ENCODE peak calls at places on chromosomes 2 and 18, in eight cellular contexts. F, W, M, V, Z, L, P and G are unnamed samples.

GRCh38 chr2:67457699-67458098 is 60.6 kb downstream of the ETAA1 start:
- DNase-seq in V (no peak), F (no peak), M (no peak), Z (no peak), P (no peak), W (no peak), L (no peak), G (no peak)

GRCh38 chr2:137467246-137467862 is 496.9 kb upstream of the HNMT start:
- DNase-seq in W (peak; percentile 55), L (peak; percentile 1), F (peak; percentile 26), M (peak; percentile 86), Z (no peak), V (peak; percentile 24), P (no peak), G (no peak)

GRCh38 chr2:19046986-19047780 is 311.2 kb downstream of the OSR1 start:
- DNase-seq in M (no peak), P (no peak), F (peak; percentile 61), V (peak; percentile 35), W (no peak), Z (no peak), L (peak; percentile 31), G (no peak)

GRCh38 chr2:99701503-99701902 is 211.7 kb upstream of the REV1 start:
- DNase-seq in V (no peak), F (no peak), M (no peak), W (no peak), L (no peak), P (no peak), Z (no peak), G (no peak)

GRCh38 chr2:235693279-235693678 is 199.4 kb downstream of the AGAP1 start:
- DNase-seq in W (no peak), P (no peak), V (no peak), M (no peak), L (no peak), Z (peak; percentile 54), F (no peak), G (peak; percentile 12)

GRCh38 chr18:24089059-24089458 is 49.8 kb upstream of the CABYR start:
- DNase-seq in W (peak; percentile 32), V (no peak), P (no peak), M (no peak), L (no peak), Z (no peak), F (peak; percentile 30), G (no peak)

GRCh38 chr2:158403237-158403636 is 53.3 kb downstream of the CCDC148 start:
- DNase-seq in W (no peak), F (no peak), P (no peak), V (no peak), L (no peak), Z (no peak), M (no peak), G (no peak)

GRCh38 chr2:172862077-172862476 is 126.4 kb downstream of the RAPGEF4 start:
- DNase-seq in F (no peak), M (no peak), L (no peak), Z (no peak), V (no peak), W (no peak), P (no peak), G (no peak)

GRCh38 chr2:234792566-234792965 is 159.3 kb upstream of the SH3BP4 start:
- DNase-seq in P (no peak), F (no peak), V (no peak), Z (no peak), M (no peak), L (no peak), W (no peak), G (no peak)

GRCh38 chr2:156589381-156590079 is 153.4 kb downstream of the GPD2 start:
- DNase-seq in Z (no peak), F (peak; percentile 7), L (no peak), V (no peak), W (peak; percentile 44), M (no peak), P (peak; percentile 27), G (no peak)

GRCh38 chr2:217902281-217903141 is 100.3 kb downstream of the TNS1 start:
- DNase-seq in V (peak; percentile 96), Z (peak; percentile 88), F (peak; percentile 90), M (no peak), W (no peak), L (no peak), P (peak; percentile 87), G (peak; percentile 93)

DNA sequence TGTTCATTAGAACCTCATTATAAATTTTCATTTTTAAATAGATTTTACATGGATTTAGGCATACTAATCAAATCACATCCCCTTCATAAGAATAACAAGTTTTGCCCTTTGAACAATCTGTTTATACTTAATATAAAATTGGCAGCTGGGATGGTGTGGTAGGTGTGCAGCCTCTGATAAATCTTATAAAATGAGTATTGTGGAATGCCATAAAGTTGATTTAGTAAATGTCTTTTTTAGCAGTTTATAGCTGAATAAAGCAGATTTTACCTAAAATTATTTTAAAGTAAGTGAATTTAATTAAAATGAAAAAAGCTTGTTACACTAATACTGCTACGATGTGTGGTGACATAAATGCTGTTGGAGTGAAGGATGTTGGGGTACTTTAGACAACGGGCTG is 35.5 kb downstream of the VAPA start:
- DNase-seq in W (no peak), L (no peak), Z (no peak), M (no peak), P (no peak), V (no peak), F (no peak), G (no peak)
- H3K36me3 ChIP-seq in W (peaks cover 34% of the 10 kb centered on the region), L (peaks cover 33% of the 10 kb centered on the region), Z (peaks cover 100% of the 10 kb centered on the region), M (peaks cover 71% of the 10 kb centered on the region), P (no peaks in the 10 kb centered on the region), V (peaks cover 40% of the 10 kb centered on the region), F (peaks cover 20% of the 10 kb centered on the region), G (peaks cover 75% of the 10 kb centered on the region)

GRCh38 chr2:39405364-39405763 is 31.7 kb downstream of the MAP4K3 start:
- DNase-seq in L (no peak), P (no peak), V (no peak), M (no peak), Z (no peak), W (no peak), F (no peak), G (no peak)

GRCh38 chr2:39403311-39403710 is 33.8 kb downstream of the MAP4K3 start:
- DNase-seq in L (no peak), Z (no peak), P (no peak), F (no peak), V (no peak), W (no peak), M (no peak), G (no peak)

GRCh38 chr2:39399570-39399969 is 37.5 kb downstream of the MAP4K3 start:
- DNase-seq in W (no peak), Z (no peak), P (no peak), L (no peak), V (no peak), F (no peak), M (no peak), G (no peak)

GRCh38 chr2:39401319-39401718 is 35.8 kb downstream of the MAP4K3 start:
- DNase-seq in Z (no peak), M (no peak), W (no peak), L (no peak), F (no peak), V (no peak), P (no peak), G (no peak)
- H3K4me1 ChIP-seq in Z (peaks cover 13% of the 10 kb centered on the region), M (no peaks in the 10 kb centered on the region), W (peaks cover 37% of the 10 kb centered on the region), L (peaks cover 4% of the 10 kb centered on the region), F (peaks cover 63% of the 10 kb centered on the region), V (peaks cover 72% of the 10 kb centered on the region), P (peaks cover 9% of the 10 kb centered on the region), G (peaks cover 23% of the 10 kb centered on the region)

DNA sequence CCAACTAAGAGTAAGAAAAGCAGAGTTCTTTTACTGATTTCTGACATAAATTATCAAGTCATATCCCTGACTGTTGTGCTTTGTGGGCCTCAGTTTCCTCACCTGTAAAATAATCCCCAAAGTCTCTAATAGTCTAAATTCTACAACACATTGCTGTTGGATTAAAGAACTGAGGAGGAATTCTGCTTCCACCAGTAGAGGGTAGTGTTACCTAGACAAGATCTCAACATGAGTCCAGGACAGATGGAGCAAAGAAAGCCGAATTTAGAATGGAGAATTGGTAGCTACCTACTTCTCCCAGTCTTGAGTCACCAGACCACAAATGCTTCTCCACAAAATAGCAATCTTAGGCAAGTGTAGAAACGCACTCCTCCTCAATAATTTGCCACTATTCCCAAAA is 462.5 kb upstream of the FSHR start:
- DNase-seq in F (no peak), Z (no peak), P (no peak), M (no peak), L (no peak), W (peak; percentile 67), V (no peak), G (no peak)
- TF ChIP-seq CTCF in F (peak; percentile 48), Z (no peak), P (no peak), M (peak; percentile 81), L (peak; percentile 31), W (peak; percentile 41), V (no peak), G (peak; percentile 25)

GRCh38 chr2:231160701-231161100 is 35.9 kb upstream of the HTR2B start:
- DNase-seq in V (no peak), Z (no peak), L (no peak), M (no peak), F (no peak), W (no peak), P (no peak), G (no peak)
- H3K36me3 ChIP-seq in V (no peaks in the 10 kb centered on the region), Z (peaks cover 80% of the 10 kb centered on the region), L (peaks cover 14% of the 10 kb centered on the region), M (peaks cover 61% of the 10 kb centered on the region), F (peaks cover 9% of the 10 kb centered on the region), W (peaks cover 23% of the 10 kb centered on the region), P (no peaks in the 10 kb centered on the region), G (peaks cover 60% of the 10 kb centered on the region)

GRCh38 chr2:65319674-65320041 is 92.0 kb downstream of the ACTR2 start:
- DNase-seq in Z (no peak), F (no peak), L (no peak), W (no peak), M (no peak), V (no peak), P (no peak), G (no peak)

GRCh38 chr2:65320042-65320711 is 92.5 kb downstream of the ACTR2 start:
- DNase-seq in V (no peak), F (no peak), Z (no peak), L (peak; percentile 30), P (no peak), W (no peak), M (peak; percentile 69), G (no peak)

GRCh38 chr2:65317841-65318240 is 90.2 kb downstream of the ACTR2 start:
- DNase-seq in F (no peak), V (no peak), W (no peak), Z (no peak), P (no peak), M (no peak), L (no peak), G (no peak)

GRCh38 chr2:65316072-65316471 is 88.4 kb downstream of the ACTR2 start:
- DNase-seq in F (no peak), V (peak; percentile 51), Z (no peak), P (peak; percentile 70), M (no peak), W (no peak), L (no peak), G (no peak)

GRCh38 chr2:65319080-65319673 is 91.5 kb downstream of the ACTR2 start:
- DNase-seq in P (no peak), V (no peak), M (no peak), W (no peak), F (no peak), Z (no peak), L (no peak), G (no peak)
- H3K4me1 ChIP-seq in P (peaks cover 7% of the 10 kb centered on the region), V (peaks cover 20% of the 10 kb centered on the region), M (no peaks in the 10 kb centered on the region), W (no peaks in the 10 kb centered on the region), F (peaks cover 8% of the 10 kb centered on the region), Z (no peaks in the 10 kb centered on the region), L (peaks cover 34% of the 10 kb centered on the region), G (no peaks in the 10 kb centered on the region)